ENCODE peak calls at places on chromosomes 11 and 22, in five cellular contexts. H, M, L, G and B are unnamed samples.

GRCh38 chr22:49704345-49705215 is 123.1 kb downstream of the BRD1 start:
- DNase-seq in G (peak; percentile 53), H (no peak), M (no peak), L (no peak), B (no peak)

GRCh38 chr11:117671370-117671769 is 125.6 kb downstream of the DSCAML1 start:
- DNase-seq in G (no peak), L (no peak), H (no peak), M (no peak), B (no peak)

GRCh38 chr22:36232715-36233401 is 6.5 kb downstream of the APOL2 start:
- DNase-seq in M (no peak), H (no peak), G (no peak), L (no peak), B (no peak)

GRCh38 chr11:69453151-69453550 is 28.3 kb upstream of the LINC01488 start:
- DNase-seq in L (no peak), G (no peak), H (no peak), M (no peak), B (no peak)

GRCh38 chr22:46026907-46027218 is 49.9 kb upstream of the WNT7B start:
- DNase-seq in M (no peak), H (no peak), L (no peak), G (no peak), B (no peak)

GRCh38 chr11:27401760-27402316 is 38.8 kb upstream of the CCDC34 start:
- DNase-seq in H (no peak), M (no peak), G (no peak), L (no peak), B (no peak)

GRCh38 chr11:78967811-78968210 is 393.1 kb upstream of the NARS2 start:
- DNase-seq in H (no peak), G (no peak), M (no peak), L (no peak), B (no peak)

GRCh38 chr11:44596541-44597276 is 31.2 kb downstream of the CD82 start:
- DNase-seq in G (no peak), M (no peak), L (peak; percentile 25), H (no peak), B (peak; percentile 28)

GRCh38 chr11:34641981-34642380 is 21.1 kb downstream of the EHF start:
- DNase-seq in L (no peak), M (no peak), H (no peak), G (no peak), B (peak; percentile 34)

GRCh38 chr11:15289718-15290117 is 175.0 kb downstream of the INSC start:
- DNase-seq in M (no peak), H (no peak), L (no peak), G (no peak), B (no peak)

GRCh38 chr11:19978668-19979518 is 181.4 kb downstream of the DBX1 start:
- DNase-seq in H (peak; percentile 57), L (no peak), M (peak; percentile 95), G (no peak), B (peak; percentile 85)

GRCh38 chr11:128724891-128725611 is 31.2 kb downstream of the FLI1 start:
- DNase-seq in M (no peak), G (no peak), L (no peak), H (no peak), B (no peak)

GRCh38 chr11:115122274-115122673 is 381.9 kb downstream of the CADM1 start:
- DNase-seq in H (no peak), G (no peak), M (no peak), L (no peak), B (no peak)

GRCh38 chr11:67458266-67458665 is 3.1 kb downstream of the CABP4 start:
- DNase-seq in M (no peak), H (no peak), G (no peak), L (no peak), B (no peak)

GRCh38 chr22:48489551-48490512 is 1337.8 kb downstream of the BRD1 start:
- DNase-seq in H (peak; percentile 23), G (no peak), L (no peak), M (peak; percentile 11), B (no peak)

GRCh38 chr22:24731786-24732185 is 42.7 kb downstream of the PIWIL3 start:
- DNase-seq in M (no peak), L (no peak), G (no peak), H (no peak), B (peak; percentile 4)

GRCh38 chr11:74809820-74810219 is 61.2 kb downstream of the RNF169 start:
- DNase-seq in H (no peak), L (no peak), G (no peak), M (no peak), B (no peak)

GRCh38 chr11:122176651-122177050 is 60.6 kb upstream of the BLID start:
- DNase-seq in G (no peak), M (no peak), H (no peak), L (no peak), B (peak; percentile 77)
- H3K27ac ChIP-seq in G (no peak overlapping the region), M (peak overlapping the region; percentile 84), H (peak overlapping the region; percentile 91), L (no peak overlapping the region), B (peak overlapping the region; percentile 98)

GRCh38 chr11:122139595-122139866 is 23.5 kb upstream of the BLID start:
- DNase-seq in G (no peak), L (no peak), M (peak; percentile 64), H (no peak), B (no peak)
- H3K27ac ChIP-seq in G (no peak overlapping the region), L (no peak overlapping the region), M (peak overlapping the region; percentile 53), H (peak overlapping the region; percentile 73), B (peak overlapping the region; percentile 36)

DNA sequence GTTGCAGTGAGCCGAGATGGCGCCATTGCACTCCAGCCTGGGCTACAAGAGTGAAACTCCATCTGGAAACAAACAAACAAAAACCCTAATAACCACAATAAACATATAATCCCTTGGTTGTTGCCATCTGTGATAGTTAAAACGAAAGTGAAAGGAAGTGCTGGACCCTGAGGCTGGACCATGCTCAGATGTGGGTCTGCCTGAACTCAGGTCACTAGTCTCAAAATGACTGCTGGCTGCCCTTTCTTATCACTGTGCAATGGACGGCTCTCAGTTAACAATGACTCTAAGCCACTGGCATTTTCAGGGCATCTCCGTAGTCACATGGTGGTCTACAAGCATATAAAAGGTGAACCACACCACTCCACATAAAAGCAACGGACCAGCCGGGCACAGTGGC is 48.2 kb upstream of the FTH1 start:
- DNase-seq in H (no peak), M (no peak), L (no peak), G (no peak), B (no peak)
- H3K27ac ChIP-seq in H (peak overlapping the region; percentile 90), M (no peak overlapping the region), L (no peak overlapping the region), G (no peak overlapping the region), B (no peak overlapping the region)

GRCh38 chr11:130426223-130427048 is 2.0 kb downstream of the ADAMTS8 start:
- DNase-seq in L (no peak), H (no peak), G (no peak), M (no peak), B (no peak)
- H3K27ac ChIP-seq in L (no peak overlapping the region), H (no peak overlapping the region), G (peak overlapping the region; percentile 51), M (no peak overlapping the region), B (no peak overlapping the region)

DNA sequence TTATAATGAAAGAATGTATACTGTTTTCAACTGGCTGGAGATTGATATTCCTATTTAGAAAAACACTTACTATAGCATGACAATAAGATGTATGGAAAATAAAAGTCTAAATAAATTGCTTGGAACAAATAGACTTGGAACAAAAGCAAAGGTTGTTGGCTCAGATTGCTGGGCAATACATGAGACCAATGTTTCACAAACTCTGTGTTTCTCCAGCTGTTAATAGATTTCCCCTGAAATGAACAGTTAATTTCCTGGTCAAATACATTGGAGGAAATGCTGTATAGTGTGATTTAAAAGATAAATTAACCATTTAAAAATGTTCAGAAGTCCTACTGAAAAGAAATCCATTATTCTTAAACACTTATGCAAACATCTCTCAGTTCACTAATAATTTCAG is 40.1 kb upstream of the CTSC start:
- DNase-seq in H (no peak), G (no peak), L (no peak), M (no peak), B (no peak)
- H3K27ac ChIP-seq in H (no peak overlapping the region), G (no peak overlapping the region), L (no peak overlapping the region), M (no peak overlapping the region), B (no peak overlapping the region)